ENCODE peak calls at places on chromosomes 1 and 21, in seven cellular contexts. G is stromal cell of bone marrow; N is T47D; X is GM13977; I is fibroblast of villous mesenchyme; Q is AG09309; L is activated CD4-positive, alpha-beta T cell treated with anti-CD3 and anti-CD28 coated beads, Interleukin-2, amount 50 U/mL, for 24 hours. Y is an unnamed sample.
A peak's percentile ranks its signal among the peaks of the same experiment; 100 is the strongest.

GRCh38 chr1:111754964-111755320 is 759 bp upstream of the DDX20 start:
- DNase-seq in L (no peak), X (no peak), N (peak; percentile 65), G (no peak), I (peak; percentile 63), Q (no peak), Y (peak; percentile 28)

GRCh38 chr1:178614286-178614685 is 101.4 kb downstream of the TEX35 start:
- DNase-seq in I (no peak), Q (no peak), L (no peak), X (no peak), G (no peak), N (no peak), Y (no peak)

GRCh38 chr1:233197940-233198339 is 97.6 kb downstream of the PCNX2 start:
- DNase-seq in Q (no peak), L (no peak), I (no peak), N (no peak), G (no peak), X (no peak), Y (no peak)

GRCh38 chr1:1954831-1955441 is 35.9 kb upstream of the TMEM52 start:
- DNase-seq in I (no peak), G (no peak), X (no peak), N (peak; percentile 37), Q (no peak), L (no peak), Y (no peak)

GRCh38 chr21:31682625-31683024 is 23.1 kb downstream of the SOD1 start:
- DNase-seq in I (no peak), X (no peak), N (no peak), G (no peak), L (no peak), Q (no peak), Y (no peak)

GRCh38 chr1:53254011-53254640 is 15.8 kb upstream of the MAGOH start:
- DNase-seq in I (peak; percentile 90), Q (no peak), X (no peak), N (no peak), L (no peak), G (no peak), Y (no peak)

GRCh38 chr1:204348722-204349121 is 11.0 kb downstream of the PLEKHA6 start:
- DNase-seq in X (no peak), I (peak; percentile 87), N (no peak), G (no peak), Q (no peak), L (no peak), Y (no peak)

GRCh38 chr1:204975568-204976235 is 67.3 kb upstream of the CNTN2 start:
- DNase-seq in N (peak; percentile 71), I (peak; percentile 38), X (peak; percentile 85), L (peak; percentile 18), G (no peak), Q (no peak), Y (peak; percentile 17)

GRCh38 chr1:190168116-190168515 is 309.5 kb downstream of the BRINP3 start:
- DNase-seq in G (no peak), X (no peak), Q (no peak), I (peak; percentile 11), N (no peak), L (no peak), Y (no peak)